ENCODE peak calls at places on chromosomes 11 and 22, in nine cellular contexts. One of them, this sample, is unnamed.

GRCh38 chr11:6612816-6613136 is 760 bp upstream of the TAF10 start:
- DNase-seq in activated effector memory CD4-positive, alpha-beta T cell treated with Interleukin-2 at 50 U/mL for 16 hours: no peak
- DNase-seq in GM23338: peak; percentile 81
- DNase-seq in coronary artery: no peak
- DNase-seq in pancreas: no peak
- DNase-seq in NCI-H1092 treated with DMSO at 0.1 percent for 48 hours: no peak
- DNase-seq in NK-92 treated with Interleukin-12 subunit alpha and Interleukin-12 subunit beta, amount 100 ng/mL, for 24 hours: no peak
- DNase-seq in anterior cingulate cortex: no peak
- DNase-seq in SK-N-SH: peak; percentile 39
- DNase-seq in this sample: peak; percentile 48

GRCh38 chr11:122853971-122854446 is 15.7 kb downstream of the CRTAM start:
- DNase-seq in activated effector memory CD4-positive, alpha-beta T cell treated with Interleukin-2 at 50 U/mL for 16 hours: no peak
- DNase-seq in GM23338: peak; percentile 92
- DNase-seq in coronary artery: no peak
- DNase-seq in pancreas: no peak
- DNase-seq in NCI-H1092 treated with DMSO at 0.1 percent for 48 hours: peak; percentile 87
- DNase-seq in NK-92 treated with Interleukin-12 subunit alpha and Interleukin-12 subunit beta, amount 100 ng/mL, for 24 hours: no peak
- DNase-seq in anterior cingulate cortex: no peak
- DNase-seq in SK-N-SH: peak; percentile 76
- DNase-seq in this sample: peak; percentile 78

GRCh38 chr11:74492974-74493815 is at the start of gene LIPT2:
- DNase-seq in activated effector memory CD4-positive, alpha-beta T cell treated with Interleukin-2 at 50 U/mL for 16 hours: peak; percentile 97
- DNase-seq in GM23338: peak; percentile 99
- DNase-seq in coronary artery: peak; percentile 95
- DNase-seq in pancreas: peak; percentile 96
- DNase-seq in NCI-H1092 treated with DMSO at 0.1 percent for 48 hours: peak; percentile 98
- DNase-seq in NK-92 treated with Interleukin-12 subunit alpha and Interleukin-12 subunit beta, amount 100 ng/mL, for 24 hours: peak; percentile 97
- DNase-seq in anterior cingulate cortex: peak; percentile 90
- DNase-seq in SK-N-SH: peak; percentile 93
- DNase-seq in this sample: peak; percentile 98

GRCh38 chr11:101096036-101096704 is 33.4 kb downstream of the PGR start:
- DNase-seq in activated effector memory CD4-positive, alpha-beta T cell treated with Interleukin-2 at 50 U/mL for 16 hours: no peak
- DNase-seq in GM23338: peak; percentile 22
- DNase-seq in coronary artery: no peak
- DNase-seq in pancreas: no peak
- DNase-seq in NCI-H1092 treated with DMSO at 0.1 percent for 48 hours: no peak
- DNase-seq in NK-92 treated with Interleukin-12 subunit alpha and Interleukin-12 subunit beta, amount 100 ng/mL, for 24 hours: no peak
- DNase-seq in anterior cingulate cortex: no peak
- DNase-seq in SK-N-SH: no peak
- DNase-seq in this sample: no peak

GRCh38 chr11:63564785-63565350 is 1.7 kb upstream of the PLAAT2 start:
- DNase-seq in activated effector memory CD4-positive, alpha-beta T cell treated with Interleukin-2 at 50 U/mL for 16 hours: no peak
- DNase-seq in GM23338: no peak
- DNase-seq in coronary artery: no peak
- DNase-seq in pancreas: peak; percentile 31
- DNase-seq in NCI-H1092 treated with DMSO at 0.1 percent for 48 hours: no peak
- DNase-seq in NK-92 treated with Interleukin-12 subunit alpha and Interleukin-12 subunit beta, amount 100 ng/mL, for 24 hours: no peak
- DNase-seq in anterior cingulate cortex: no peak
- DNase-seq in SK-N-SH: no peak
- DNase-seq in this sample: no peak

GRCh38 chr11:43923327-43924111 is 18.9 kb upstream of the C11orf96 start:
- DNase-seq in activated effector memory CD4-positive, alpha-beta T cell treated with Interleukin-2 at 50 U/mL for 16 hours: no peak
- DNase-seq in GM23338: no peak
- DNase-seq in coronary artery: peak; percentile 92
- DNase-seq in pancreas: no peak
- DNase-seq in NCI-H1092 treated with DMSO at 0.1 percent for 48 hours: no peak
- DNase-seq in NK-92 treated with Interleukin-12 subunit alpha and Interleukin-12 subunit beta, amount 100 ng/mL, for 24 hours: no peak
- DNase-seq in anterior cingulate cortex: peak; percentile 35
- DNase-seq in SK-N-SH: peak; percentile 56
- DNase-seq in this sample: no peak

GRCh38 chr11:66619080-66619554 is 2.7 kb downstream of the RBM14 start:
- DNase-seq in activated effector memory CD4-positive, alpha-beta T cell treated with Interleukin-2 at 50 U/mL for 16 hours: no peak
- DNase-seq in GM23338: no peak
- DNase-seq in coronary artery: no peak
- DNase-seq in pancreas: no peak
- DNase-seq in NCI-H1092 treated with DMSO at 0.1 percent for 48 hours: no peak
- DNase-seq in NK-92 treated with Interleukin-12 subunit alpha and Interleukin-12 subunit beta, amount 100 ng/mL, for 24 hours: no peak
- DNase-seq in anterior cingulate cortex: no peak
- DNase-seq in SK-N-SH: no peak
- DNase-seq in this sample: no peak

GRCh38 chr11:67507891-67508485 is at the start of gene CDK2AP2:
- DNase-seq in activated effector memory CD4-positive, alpha-beta T cell treated with Interleukin-2 at 50 U/mL for 16 hours: peak; percentile 96
- DNase-seq in GM23338: peak; percentile 100
- DNase-seq in coronary artery: peak; percentile 99
- DNase-seq in pancreas: peak; percentile 98
- DNase-seq in NCI-H1092 treated with DMSO at 0.1 percent for 48 hours: peak; percentile 99
- DNase-seq in NK-92 treated with Interleukin-12 subunit alpha and Interleukin-12 subunit beta, amount 100 ng/mL, for 24 hours: peak; percentile 99
- DNase-seq in anterior cingulate cortex: peak; percentile 97
- DNase-seq in SK-N-SH: peak; percentile 97
- DNase-seq in this sample: peak; percentile 100

GRCh38 chr11:121931748-121932352 is 184.2 kb downstream of the BLID start:
- DNase-seq in activated effector memory CD4-positive, alpha-beta T cell treated with Interleukin-2 at 50 U/mL for 16 hours: no peak
- DNase-seq in GM23338: no peak
- DNase-seq in coronary artery: no peak
- DNase-seq in pancreas: no peak
- DNase-seq in NCI-H1092 treated with DMSO at 0.1 percent for 48 hours: no peak
- DNase-seq in NK-92 treated with Interleukin-12 subunit alpha and Interleukin-12 subunit beta, amount 100 ng/mL, for 24 hours: no peak
- DNase-seq in anterior cingulate cortex: no peak
- DNase-seq in SK-N-SH: no peak
- DNase-seq in this sample: no peak

GRCh38 chr11:93160808-93161207 is 37.0 kb downstream of the SLC36A4 start:
- DNase-seq in activated effector memory CD4-positive, alpha-beta T cell treated with Interleukin-2 at 50 U/mL for 16 hours: no peak
- DNase-seq in GM23338: peak; percentile 8
- DNase-seq in coronary artery: no peak
- DNase-seq in pancreas: no peak
- DNase-seq in NCI-H1092 treated with DMSO at 0.1 percent for 48 hours: no peak
- DNase-seq in NK-92 treated with Interleukin-12 subunit alpha and Interleukin-12 subunit beta, amount 100 ng/mL, for 24 hours: no peak
- DNase-seq in anterior cingulate cortex: no peak
- DNase-seq in SK-N-SH: no peak
- DNase-seq in this sample: no peak

GRCh38 chr22:17319541-17319940 is 49.7 kb upstream of the CECR2 start:
- DNase-seq in activated effector memory CD4-positive, alpha-beta T cell treated with Interleukin-2 at 50 U/mL for 16 hours: no peak
- DNase-seq in GM23338: no peak
- DNase-seq in coronary artery: no peak
- DNase-seq in pancreas: no peak
- DNase-seq in NCI-H1092 treated with DMSO at 0.1 percent for 48 hours: peak; percentile 38
- DNase-seq in NK-92 treated with Interleukin-12 subunit alpha and Interleukin-12 subunit beta, amount 100 ng/mL, for 24 hours: no peak
- DNase-seq in anterior cingulate cortex: no peak
- DNase-seq in SK-N-SH: no peak
- DNase-seq in this sample: no peak

This sample was measured in COR-L47.